ENCODE peak calls at places on chromosomes 16 and 17, in four cellular contexts. I, A, H and V are unnamed samples.

GRCh38 chr16:50491516-50491915 is 56.7 kb upstream of the NKD1 start:
- DNase-seq in I (no peak), A (no peak), H (no peak), V (no peak)

GRCh38 chr17:55735784-55736405 is 13.2 kb upstream of the TMEM100 start:
- DNase-seq in I (peak), A (peak), H (no peak), V (no peak)

GRCh38 chr17:77151236-77151635 is 10.5 kb downstream of the SEC14L1 start:
- DNase-seq in I (no peak), A (no peak), H (no peak), V (no peak)

GRCh38 chr16:76947694-76948093 is 243.3 kb upstream of the MON1B start:
- DNase-seq in I (no peak), A (no peak), H (no peak), V (no peak)

GRCh38 chr16:68629315-68629900 is 15.7 kb upstream of the CDH3 start:
- DNase-seq in I (no peak), A (no peak), H (no peak), V (no peak)

GRCh38 chr16:14172200-14172805 is 101.2 kb downstream of the MRTFB start:
- DNase-seq in I (no peak), A (peak), H (no peak), V (no peak)

GRCh38 chr16:74724820-74725549 is 24.3 kb upstream of the MLKL start:
- DNase-seq in I (no peak), A (peak), H (no peak), V (no peak)

GRCh38 chr17:79812969-79813825 is 16.3 kb upstream of the CBX8 start:
- DNase-seq in I (peak), A (no peak), H (peak), V (peak)

GRCh38 chr16:49352923-49353322 is 20.7 kb upstream of the C16orf78 start:
- DNase-seq in I (peak), A (no peak), H (no peak), V (no peak)

GRCh38 chr17:63382826-63383225 is 63.3 kb downstream of the CYB561 start:
- DNase-seq in I (no peak), A (no peak), H (no peak), V (no peak)

GRCh38 chr17:8079291-8080207 is 8.0 kb downstream of the ALOX12B start:
- DNase-seq in I (peak), A (peak), H (peak), V (peak)

GRCh38 chr16:3113765-3114479 is 1.5 kb downstream of the ZNF205 start:
- DNase-seq in I (peak), A (peak), H (no peak), V (peak)

GRCh38 chr16:6125483-6126259 is 1028.1 kb upstream of the EEF2KMT start:
- DNase-seq in I (no peak), A (peak), H (no peak), V (no peak)

GRCh38 chr17:68533887-68534700 is 21.9 kb downstream of the PRKAR1A start:
- DNase-seq in I (peak), A (peak), H (no peak), V (peak)

GRCh38 chr17:63337579-63337978 is 108.5 kb downstream of the CYB561 start:
- DNase-seq in I (no peak), A (no peak), H (no peak), V (no peak)

GRCh38 chr17:79789943-79790804 is 6.7 kb downstream of the CBX8 start:
- DNase-seq in I (peak), A (no peak), H (peak), V (no peak)

GRCh38 chr17:28180449-28180848 is 138.0 kb downstream of the NLK start:
- DNase-seq in I (no peak), A (no peak), H (no peak), V (no peak)

GRCh38 chr17:66957951-66958579 is 6.4 kb upstream of the CACNG4 start:
- DNase-seq in I (no peak), A (no peak), H (no peak), V (no peak)

GRCh38 chr17:82356845-82357355 is 2.1 kb upstream of the TEX19 start:
- DNase-seq in I (peak), A (no peak), H (peak), V (peak)

GRCh38 chr16:74718741-74719610 is 18.3 kb upstream of the MLKL start:
- DNase-seq in I (no peak), A (no peak), H (no peak), V (no peak)

GRCh38 chr17:46836500-46836899 is 14.9 kb upstream of the WNT9B start:
- DNase-seq in I (no peak), A (no peak), H (no peak), V (no peak)

GRCh38 chr17:13576661-13577526 is 24.8 kb downstream of the HS3ST3A1 start:
- DNase-seq in I (no peak), A (peak), H (no peak), V (no peak)

GRCh38 chr16:82653550-82654511 is 27.1 kb downstream of the CDH13 start:
- DNase-seq in I (no peak), A (peak), H (no peak), V (no peak)

GRCh38 chr17:82334622-82335394 is 1.2 kb upstream of the SECTM1 start:
- DNase-seq in I (no peak), A (peak), H (no peak), V (no peak)